ENCODE peak calls at places on chromosomes 6 and 20, in four cellular contexts. H, Z, G and N are unnamed samples.

GRCh38 chr6:147530132-147531060 is 21.9 kb downstream of the SAMD5 start:
- DNase-seq in Z (no peak), H (no peak), G (peak), N (no peak)

GRCh38 chr6:30787954-30788353 is 43.6 kb upstream of the IER3 start:
- DNase-seq in H (peak), G (no peak), Z (peak), N (no peak)

GRCh38 chr6:137133136-137133535 is 40.3 kb downstream of the IL22RA2 start:
- DNase-seq in G (no peak), H (no peak), Z (no peak), N (no peak)

GRCh38 chr6:31842056-31842455 is 14.5 kb downstream of the HSPA1B start:
- DNase-seq in G (no peak), H (no peak), Z (no peak), N (no peak)

GRCh38 chr6:23650676-23651075 is 475.3 kb upstream of the NRSN1 start:
- DNase-seq in G (no peak), Z (no peak), H (no peak), N (no peak)

GRCh38 chr6:136123464-136123863 is 126.6 kb downstream of the MTFR2 start:
- DNase-seq in H (no peak), G (no peak), Z (peak), N (peak)

GRCh38 chr6:5672581-5673011 is 334.1 kb downstream of the NRN1 start:
- DNase-seq in H (peak), Z (peak), G (no peak), N (peak)

GRCh38 chr20:58880994-58881752 is 28.7 kb downstream of the GNAS start:
- DNase-seq in G (no peak), Z (peak), H (no peak), N (no peak)

GRCh38 chr20:25571817-25572216 is 13.5 kb downstream of the NINL start:
- DNase-seq in Z (no peak), H (no peak), G (no peak), N (no peak)

GRCh38 chr20:50958733-50959542 is at the start of gene MOCS3:
- DNase-seq in H (no peak), Z (peak), G (peak), N (peak)
- TF ChIP-seq CTCF in H (no peak), Z (no peak), G (no peak), N (no peak)

DNA sequence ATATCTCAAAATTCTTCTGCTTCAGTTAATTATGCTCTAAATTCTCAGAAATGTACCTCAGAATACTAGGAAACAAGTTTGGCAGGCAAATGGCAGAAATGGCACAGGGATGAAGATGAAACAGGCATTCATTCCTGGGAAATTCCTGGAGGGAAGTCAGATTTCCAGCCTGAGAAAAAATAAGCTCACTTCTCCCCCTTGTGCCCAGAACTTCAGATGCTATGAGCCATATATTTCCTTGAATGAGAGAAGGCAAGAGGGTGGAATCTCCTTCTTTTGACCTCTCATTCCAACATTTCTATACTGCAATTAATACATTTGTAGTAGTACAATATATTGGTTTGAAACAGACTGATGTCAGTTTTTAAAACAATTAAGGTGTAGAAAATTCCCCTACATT is 22.8 kb downstream of the RGS17 start:
- DNase-seq in G (no peak), Z (peak), H (peak), N (no peak)
- TF ChIP-seq CTCF in G (peak), Z (peak), H (peak), N (peak)

GRCh38 chr6:121791396-121792315 is 356.2 kb downstream of the GJA1 start:
- DNase-seq in H (no peak), Z (peak), G (no peak), N (no peak)
- TF ChIP-seq CTCF in H (peak), Z (no peak), G (peak), N (peak)

DNA sequence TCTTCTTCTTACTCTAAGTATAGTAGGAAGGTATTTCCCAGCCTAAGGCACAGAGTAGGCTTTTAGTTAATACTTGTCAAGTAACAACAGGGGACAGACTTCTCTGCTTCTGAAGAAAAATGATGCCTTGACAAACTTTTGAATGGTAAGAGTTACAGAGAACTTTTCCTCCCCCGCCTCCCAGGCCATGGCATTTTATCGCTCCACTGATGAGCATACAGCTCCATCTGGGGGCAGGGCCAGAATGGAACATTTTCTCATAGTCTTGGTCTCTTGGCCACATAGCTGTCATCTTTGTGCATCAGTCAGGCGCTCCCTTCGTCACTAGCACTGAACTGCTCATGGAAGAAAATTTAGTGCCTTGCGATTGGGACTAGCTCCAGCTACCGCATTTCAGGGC is 1066.8 kb upstream of the CITED2 start:
- DNase-seq in G (no peak), H (peak), Z (peak), N (peak)
- TF ChIP-seq CTCF in G (no peak), H (peak), Z (peak), N (peak)

GRCh38 chr20:18019068-18019467 is 38.6 kb downstream of the OVOL2 start:
- DNase-seq in H (no peak), Z (no peak), G (no peak), N (peak)
- TF ChIP-seq CTCF in H (peak), Z (peak), G (peak), N (peak)

GRCh38 chr20:12170406-12170805 is 252.7 kb downstream of the BTBD3 start:
- DNase-seq in G (no peak), Z (no peak), H (no peak), N (no peak)

GRCh38 chr20:12171927-12172581 is 254.4 kb downstream of the BTBD3 start:
- DNase-seq in H (peak), Z (peak), G (no peak), N (peak)

DNA sequence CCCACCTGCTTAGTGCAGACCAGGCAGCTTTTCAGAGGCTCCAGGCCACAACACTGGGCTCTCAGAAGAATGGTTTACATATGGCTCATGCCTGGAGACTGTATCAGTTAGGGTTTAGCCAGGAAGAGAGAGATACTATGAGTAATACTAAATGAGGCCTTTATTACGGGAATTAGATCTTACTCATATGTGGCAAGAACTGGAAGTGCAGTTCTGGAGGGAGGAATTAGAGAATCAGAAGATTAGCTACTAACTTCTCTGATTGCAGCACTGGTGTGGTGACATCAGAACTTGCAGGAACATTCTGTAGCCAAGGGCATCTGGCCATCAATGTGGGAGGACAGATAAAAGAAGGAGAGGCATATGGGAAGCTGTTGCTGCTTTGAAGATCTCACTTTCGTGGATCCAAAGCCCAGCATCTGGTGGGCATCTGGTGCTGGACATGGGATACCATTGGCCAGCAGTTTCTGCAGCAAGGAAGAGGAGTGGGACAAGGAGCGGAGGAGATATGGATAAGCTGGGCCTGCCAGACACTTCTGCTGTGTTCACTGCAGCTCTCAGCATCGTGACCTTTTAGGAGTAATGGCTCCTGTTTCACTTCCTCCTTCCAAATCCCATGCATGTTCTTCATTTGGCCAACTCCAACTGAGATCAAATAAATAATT is 248.5 kb downstream of the BTBD3 start:
- DNase-seq in G (no peak), H (peak), Z (peak), N (no peak)
- TF ChIP-seq CTCF in G (no peak), H (no peak), Z (no peak), N (peak)

GRCh38 chr6:71855406-71855805 is 30.9 kb upstream of the RIMS1 start:
- DNase-seq in G (peak), H (no peak), Z (no peak), N (no peak)
- TF ChIP-seq CTCF in G (peak), H (no peak), Z (peak), N (no peak)